ENCODE peak calls at places on chromosomes 12 and 14, in six cellular contexts. A, D, V, Z, E and L are unnamed samples.

GRCh38 chr12:66594688-66595087 is 84.2 kb downstream of the GRIP1 start:
- DNase-seq in Z (no peak), D (no peak), V (no peak), E (peak; percentile 28), A (no peak), L (no peak)

GRCh38 chr14:32744811-32745445 is 193.8 kb upstream of the NPAS3 start:
- DNase-seq in Z (no peak), D (no peak), E (no peak), A (no peak), V (no peak), L (no peak)

GRCh38 chr14:69489495-69489894 is 5.0 kb downstream of the PLEKHD1 start:
- DNase-seq in D (no peak), A (no peak), V (no peak), E (no peak), Z (no peak), L (no peak)

GRCh38 chr14:37992489-37992888 is 215.2 kb upstream of the SSTR1 start:
- DNase-seq in A (no peak), V (no peak), E (no peak), D (no peak), Z (no peak), L (no peak)

GRCh38 chr12:10562306-10562933 is 51.0 kb downstream of the MAGOHB start:
- DNase-seq in D (peak; percentile 55), V (no peak), E (peak; percentile 70), A (peak; percentile 28), Z (no peak), L (peak; percentile 24)

GRCh38 chr12:96402061-96402460 is 1.8 kb upstream of the CDK17 start:
- DNase-seq in Z (no peak), V (no peak), A (peak; percentile 74), E (no peak), D (no peak), L (no peak)

GRCh38 chr14:60805881-60806569 is 71.5 kb downstream of the MNAT1 start:
- DNase-seq in Z (no peak), E (peak; percentile 77), D (no peak), A (peak; percentile 29), V (no peak), L (no peak)

GRCh38 chr12:94644622-94645021 is 5.7 kb downstream of the TMCC3 start:
- DNase-seq in E (peak; percentile 60), Z (no peak), V (no peak), D (no peak), A (no peak), L (peak; percentile 47)

GRCh38 chr14:45968037-45968436 is 683.5 kb downstream of the RPL10L start:
- DNase-seq in V (no peak), A (no peak), E (no peak), D (no peak), Z (no peak), L (no peak)

GRCh38 chr12:110199360-110200123 is 75.4 kb downstream of the IFT81 start:
- DNase-seq in Z (no peak), A (peak; percentile 65), V (no peak), E (peak; percentile 85), D (no peak), L (no peak)

GRCh38 chr14:96408608-96409007 is 16.7 kb downstream of the AK7 start:
- DNase-seq in E (no peak), V (no peak), Z (no peak), D (no peak), A (no peak), L (no peak)

GRCh38 chr12:13171921-13172859 is 24.3 kb upstream of the EMP1 start:
- DNase-seq in V (no peak), E (no peak), D (no peak), Z (no peak), A (no peak), L (no peak)

GRCh38 chr14:51004352-51004800 is 60.1 kb upstream of the PYGL start:
- DNase-seq in E (no peak), A (no peak), Z (no peak), V (no peak), D (no peak), L (peak; percentile 28)

GRCh38 chr12:41552507-41553047 is 364.5 kb downstream of the PDZRN4 start:
- DNase-seq in D (no peak), V (no peak), A (no peak), E (no peak), Z (no peak), L (no peak)

GRCh38 chr12:64110864-64111263 is 111.2 kb downstream of the KICS2 start:
- DNase-seq in Z (no peak), D (no peak), A (no peak), V (no peak), E (no peak), L (no peak)